ENCODE peak calls at places on chromosome 16, in four cellular contexts. T, S, A and E are unnamed samples.

GRCh38 chr16:89805136-89805905 is 11.1 kb downstream of the FANCA start:
- DNase-seq in T (no peak), A (no peak), S (no peak), E (no peak)

GRCh38 chr16:89350701-89351380 is 133.3 kb downstream of the ZNF778 start:
- DNase-seq in S (no peak), A (no peak), T (peak), E (no peak)

GRCh38 chr16:66045626-66046025 is 320.9 kb upstream of the CDH5 start:
- DNase-seq in S (no peak), A (no peak), T (no peak), E (no peak)

GRCh38 chr16:5024632-5025031 is 9.1 kb downstream of the NAGPA start:
- DNase-seq in A (peak), T (no peak), S (no peak), E (no peak)

GRCh38 chr16:57503366-57503765 is 17.1 kb upstream of the DOK4 start:
- DNase-seq in T (no peak), A (no peak), S (no peak), E (no peak)

GRCh38 chr16:30948956-30949654 is at the start of gene ORAI3:
- DNase-seq in S (peak), T (peak), A (peak), E (peak)

GRCh38 chr16:80147021-80147680 is 393.6 kb upstream of the DYNLRB2 start:
- DNase-seq in A (no peak), T (no peak), S (no peak), E (no peak)

GRCh38 chr16:3696425-3697218 is 20.7 kb downstream of the TRAP1 start:
- DNase-seq in A (no peak), T (peak), S (no peak), E (no peak)

GRCh38 chr16:11896776-11897175 is 19.0 kb downstream of the GSPT1 start:
- DNase-seq in A (no peak), T (no peak), S (no peak), E (no peak)

GRCh38 chr16:21190599-21190998 is 20.8 kb downstream of the ZP2 start:
- DNase-seq in S (no peak), A (no peak), T (no peak), E (no peak)

GRCh38 chr16:14056970-14057369 is 14.1 kb upstream of the MRTFB start:
- DNase-seq in A (no peak), T (no peak), S (no peak), E (no peak)

GRCh38 chr16:78684655-78685400 is 585.4 kb downstream of the WWOX start:
- DNase-seq in T (no peak), S (no peak), A (no peak), E (no peak)

GRCh38 chr16:24748242-24748641 is 18.8 kb downstream of the TNRC6A start:
- DNase-seq in T (no peak), S (no peak), A (no peak), E (no peak)

GRCh38 chr16:11560701-11561439 is 25.8 kb downstream of the LITAF start:
- DNase-seq in A (peak), S (no peak), T (peak), E (no peak)

GRCh38 chr16:78462261-78463208 is 363.1 kb downstream of the WWOX start:
- DNase-seq in T (no peak), A (peak), S (no peak), E (no peak)

GRCh38 chr16:3783516-3783915 is 66.2 kb upstream of the TRAP1 start:
- DNase-seq in T (no peak), S (no peak), A (no peak), E (no peak)

GRCh38 chr16:4388275-4389021 is 16.8 kb downstream of the VASN start:
- DNase-seq in S (peak), T (peak), A (no peak), E (no peak)

GRCh38 chr16:81996664-81997529 is 14.4 kb downstream of the SDR42E1 start:
- DNase-seq in S (peak), A (no peak), T (no peak), E (no peak)

GRCh38 chr16:12760819-12761611 is 42.7 kb downstream of the CPPED1 start:
- DNase-seq in T (no peak), A (no peak), S (no peak), E (no peak)

GRCh38 chr16:13492046-13492445 is 427.9 kb upstream of the ERCC4 start:
- DNase-seq in S (no peak), A (no peak), T (no peak), E (no peak)

GRCh38 chr16:89922477-89922883 is 662 bp upstream of the TUBB3 start:
- DNase-seq in S (peak), A (peak), T (peak), E (no peak)

GRCh38 chr16:51465026-51465425 is 314.0 kb upstream of the SALL1 start:
- DNase-seq in A (no peak), S (no peak), T (no peak), E (no peak)

GRCh38 chr16:17346774-17347569 is 123.8 kb downstream of the XYLT1 start:
- DNase-seq in A (peak), S (no peak), T (no peak), E (peak)

GRCh38 chr16:47732122-47732805 is 271.1 kb downstream of the PHKB start:
- DNase-seq in T (no peak), A (no peak), S (no peak), E (no peak)

GRCh38 chr16:65621640-65622039 is 499.8 kb upstream of the CDH11 start:
- DNase-seq in A (no peak), T (no peak), S (peak), E (no peak)

GRCh38 chr16:69796285-69797118 is 34.4 kb downstream of the WWP2 start:
- DNase-seq in A (peak), S (peak), T (no peak), E (no peak)

DNA sequence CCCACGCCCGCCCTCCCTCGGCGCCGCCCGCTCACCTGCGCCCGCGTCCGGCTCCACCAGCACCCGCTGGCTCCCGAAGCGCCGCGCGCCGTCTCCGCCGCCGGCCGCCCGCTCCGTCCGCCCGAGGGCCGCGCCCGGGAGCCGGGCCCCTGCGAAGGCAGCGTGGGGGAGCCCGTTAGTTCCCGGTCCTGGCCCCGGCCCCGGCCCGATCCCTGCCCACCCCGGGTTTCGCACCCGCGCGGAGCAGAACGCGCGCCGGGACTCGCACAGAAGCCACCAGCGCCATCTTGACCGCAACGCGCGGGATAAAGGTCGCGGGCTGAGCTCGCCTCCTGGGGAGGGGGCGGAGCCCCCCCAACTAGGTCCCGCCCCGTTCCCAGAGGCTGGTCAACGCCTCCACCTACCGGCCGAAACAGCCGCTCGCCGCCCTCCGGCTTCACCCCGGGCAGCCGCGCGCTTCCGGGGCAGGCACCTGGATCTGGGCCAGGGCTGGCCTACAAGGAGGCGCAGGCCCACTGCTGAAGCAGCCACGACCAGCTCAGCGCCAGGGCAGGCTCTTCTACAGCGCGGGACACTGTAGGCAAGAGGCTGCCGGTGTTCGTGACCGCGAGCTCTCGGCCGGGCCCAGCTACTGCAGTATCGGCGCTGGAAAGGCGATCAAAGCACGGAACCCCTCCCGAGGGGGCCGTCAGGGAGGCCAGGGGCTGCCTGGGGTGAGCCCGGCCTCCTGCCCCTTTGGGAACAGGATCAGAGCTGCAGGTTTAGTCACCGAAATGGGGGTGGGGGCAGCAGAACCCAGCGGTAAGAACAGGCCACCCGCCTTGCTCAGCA is at the start of gene ECI1:
- DNase-seq in T (peak), A (peak), S (peak), E (peak)
- H3K4me3 ChIP-seq in T (peak), A (peak), S (peak), E (peak)

GRCh38 chr16:84725481-84726078 is 25.8 kb downstream of the USP10 start:
- DNase-seq in S (no peak), A (no peak), T (no peak), E (no peak)
- H3K4me3 ChIP-seq in S (no peak), A (no peak), T (no peak), E (no peak)

GRCh38 chr16:9393601-9394000 is 302.2 kb downstream of the HAPSTR1 start:
- DNase-seq in S (no peak), A (no peak), T (no peak), E (no peak)
- H3K4me3 ChIP-seq in S (no peak), A (no peak), T (no peak), E (no peak)

DNA sequence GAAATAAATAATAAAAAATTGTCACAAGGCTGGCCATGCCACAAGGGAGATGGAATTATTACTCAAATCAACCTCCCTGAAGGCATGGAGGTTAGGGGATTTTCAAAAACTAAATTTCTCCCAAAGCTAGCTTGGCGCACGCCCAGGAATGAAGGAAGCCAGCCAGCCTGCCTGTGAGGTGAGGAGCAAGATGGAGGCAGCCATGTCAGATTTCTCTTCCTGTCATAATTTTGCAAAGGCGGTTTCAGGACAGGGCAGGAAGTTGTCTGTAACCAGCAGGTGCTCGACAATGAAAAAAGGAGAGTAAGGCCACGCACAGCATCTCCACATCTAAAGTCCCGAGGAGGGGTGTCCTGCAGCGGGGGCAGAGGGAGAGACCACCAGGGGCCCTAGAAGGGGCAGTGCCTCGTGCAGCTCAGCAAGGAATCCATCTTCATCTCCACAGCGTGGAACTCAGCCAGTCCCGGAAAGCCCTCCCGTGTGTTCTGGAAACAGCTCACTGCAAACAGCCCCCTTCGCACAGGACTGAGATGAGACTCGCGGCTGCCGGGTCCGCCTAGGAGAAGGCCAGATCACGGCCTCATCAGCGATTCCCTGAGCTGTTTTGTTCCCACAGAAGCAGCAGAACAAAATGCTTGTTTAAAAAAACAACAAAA is 47.8 kb downstream of the SLC7A5 start:
- DNase-seq in A (no peak), S (no peak), T (no peak), E (no peak)
- H3K4me3 ChIP-seq in A (no peak), S (no peak), T (no peak), E (no peak)

DNA sequence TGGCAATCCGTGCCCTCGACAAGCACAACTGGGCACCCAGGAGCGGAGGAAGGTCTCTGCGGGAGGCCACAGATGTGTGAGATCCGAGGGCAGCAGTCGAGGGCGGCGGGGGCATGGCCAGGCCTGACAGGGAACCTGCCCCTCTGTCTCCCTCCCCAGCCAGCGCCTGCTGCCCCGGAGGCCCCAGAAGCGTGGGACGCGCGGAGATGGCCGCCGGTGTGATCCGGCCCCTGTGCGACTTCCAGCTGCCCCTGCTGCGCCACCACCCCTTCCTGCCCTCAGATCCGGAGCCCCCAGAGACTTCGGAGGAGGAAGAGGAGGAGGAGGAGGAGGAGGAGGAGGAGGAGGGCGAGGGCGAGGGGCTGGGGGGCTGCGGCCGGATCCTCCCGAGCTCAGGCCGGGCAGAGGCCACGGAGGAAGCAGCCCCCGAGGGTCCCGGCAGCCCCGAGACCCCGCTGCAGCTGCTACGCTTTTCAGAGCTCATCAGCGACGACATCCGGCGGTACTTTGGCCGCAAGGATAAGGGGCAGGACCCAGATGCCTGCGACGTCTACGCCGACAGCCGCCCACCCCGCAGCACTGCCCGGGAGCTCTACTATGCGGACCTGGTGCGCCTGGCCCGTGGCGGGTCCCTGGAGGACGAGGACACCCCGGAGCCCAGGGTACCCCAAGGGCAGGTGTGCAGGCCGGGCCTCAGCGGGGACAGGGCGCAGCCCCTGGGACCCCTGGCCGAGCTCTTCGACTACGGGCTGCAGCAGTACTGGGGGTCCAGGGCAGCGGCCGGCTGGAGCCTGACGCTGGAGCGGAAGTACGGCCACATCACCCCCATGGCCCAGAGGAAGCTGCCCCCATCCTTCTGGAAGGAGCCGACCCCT is 1.7 kb downstream of the PERCC1 start:
- DNase-seq in S (no peak), T (no peak), A (no peak), E (no peak)
- H3K4me3 ChIP-seq in S (no peak), T (no peak), A (no peak), E (peak)

DNA sequence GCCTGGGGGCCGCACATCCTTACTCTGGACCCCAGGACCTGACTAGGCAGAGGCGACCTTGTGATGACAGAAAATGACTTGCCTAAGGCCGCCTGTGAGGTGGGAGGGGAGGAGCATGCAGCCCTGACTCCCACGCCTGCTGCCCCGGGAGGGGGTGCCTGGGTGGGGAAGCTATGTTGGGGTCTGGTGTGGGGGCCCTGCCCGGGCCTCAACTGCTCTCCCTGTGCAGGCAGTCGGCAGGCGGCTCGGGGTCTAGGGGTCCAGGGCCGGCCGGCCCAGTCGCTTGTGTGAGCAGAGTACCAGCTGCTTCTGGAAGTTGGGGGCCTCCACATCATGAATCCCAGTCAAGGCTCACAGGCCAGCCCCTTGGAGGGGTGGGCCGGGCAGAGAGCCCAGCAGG is 48.1 kb downstream of the PRMT7 start:
- DNase-seq in A (no peak), T (no peak), S (no peak), E (no peak)
- H3K4me3 ChIP-seq in A (no peak), T (no peak), S (no peak), E (no peak)

DNA sequence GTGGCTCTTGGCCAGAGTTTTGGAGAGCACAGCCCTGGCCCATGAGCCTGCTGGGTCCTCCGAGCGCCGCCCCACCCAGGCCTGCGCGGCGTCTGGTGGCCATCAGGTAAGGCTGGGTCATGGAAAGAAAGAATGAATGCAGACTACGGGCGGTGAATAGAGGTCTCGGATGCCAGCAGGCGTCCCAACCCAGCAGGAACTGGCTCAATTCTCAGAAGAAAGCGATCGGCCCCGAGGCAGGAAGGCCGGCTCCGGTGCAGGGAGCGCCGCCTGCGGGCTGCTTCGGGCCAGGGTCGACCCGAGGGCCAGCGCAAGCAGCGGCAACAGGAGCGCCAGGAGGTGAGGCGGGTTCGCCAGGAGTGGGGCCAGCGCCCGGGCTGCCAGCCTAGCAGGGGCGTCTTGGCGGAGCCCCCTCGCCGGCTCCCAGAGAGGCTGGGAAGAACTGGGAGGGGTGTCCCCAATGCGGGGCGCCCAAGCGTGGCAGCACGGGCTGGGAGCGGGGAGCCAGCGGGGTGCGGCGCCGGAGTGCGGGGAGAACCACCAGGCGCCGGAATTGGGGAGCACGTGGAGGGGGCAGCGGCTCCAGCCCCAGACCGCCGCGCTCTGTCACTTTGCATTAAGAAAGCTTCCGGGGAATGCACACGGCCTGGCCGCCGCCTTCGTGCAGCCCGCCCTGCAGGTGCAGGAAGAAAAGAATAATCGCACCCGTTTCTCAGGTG is 7.1 kb upstream of the TMC5 start:
- DNase-seq in T (peak), S (peak), A (peak), E (peak)
- H3K4me3 ChIP-seq in T (no peak), S (peak), A (peak), E (no peak)